ENCODE peak calls at places on chromosomes 2 and 18, in ten cellular contexts. Z, N, I, M, B, H, E, W, Q and V are unnamed samples.

GRCh38 chr2:169012812-169013627 is 18.1 kb downstream of the ABCB11 start:
- DNase-seq in Z (no peak), N (no peak), I (no peak), M (peak; percentile 88), B (no peak), H (no peak), E (no peak), W (no peak), Q (no peak), V (no peak)

GRCh38 chr2:54416938-54417337 is 39.2 kb upstream of the SPTBN1 start:
- DNase-seq in Z (no peak), N (no peak), I (no peak), M (no peak), B (no peak), H (no peak), E (no peak), W (no peak), Q (no peak), V (no peak)

GRCh38 chr2:172261292-172261691 is 158.6 kb upstream of the DLX2 start:
- DNase-seq in Z (no peak), N (no peak), I (peak; percentile 40), M (no peak), B (peak; percentile 90), H (no peak), E (peak; percentile 19), W (no peak), Q (no peak), V (no peak)

GRCh38 chr18:8117008-8117376 is 492.2 kb upstream of the RAB12 start:
- DNase-seq in Z (no peak), N (no peak), I (peak; percentile 64), M (no peak), B (no peak), H (no peak), E (no peak), W (no peak), Q (no peak), V (no peak)

GRCh38 chr2:85886141-85886540 is 2.6 kb downstream of the ST3GAL5 start:
- DNase-seq in Z (no peak), N (no peak), I (no peak), M (no peak), B (no peak), H (no peak), E (no peak), W (no peak), Q (no peak), V (no peak)

GRCh38 chr2:53970095-53970897 is 497 bp downstream of the PSME4 start:
- DNase-seq in Z (peak; percentile 54), N (peak; percentile 58), I (peak; percentile 70), M (peak; percentile 63), B (peak; percentile 57), H (peak; percentile 44), E (peak; percentile 30), W (no peak), Q (no peak), V (peak; percentile 52)

GRCh38 chr2:60553496-60553991 is at the start of gene BCL11A:
- DNase-seq in Z (peak; percentile 40), N (peak; percentile 89), I (peak; percentile 84), M (peak; percentile 74), B (peak; percentile 78), H (peak; percentile 35), E (peak; percentile 91), W (peak; percentile 57), Q (no peak), V (peak; percentile 75)

GRCh38 chr2:203534486-203535077 is 519 bp downstream of the RAPH1 start:
- DNase-seq in Z (peak; percentile 51), N (no peak), I (peak; percentile 59), M (no peak), B (peak; percentile 39), H (peak; percentile 12), E (no peak), W (no peak), Q (no peak), V (peak; percentile 65)

GRCh38 chr2:45904267-45904921 is 252.9 kb downstream of the PRKCE start:
- DNase-seq in Z (no peak), N (no peak), I (peak; percentile 86), M (no peak), B (no peak), H (no peak), E (peak; percentile 31), W (no peak), Q (no peak), V (no peak)

GRCh38 chr18:27382477-27383216 is 197.5 kb upstream of the CHST9 start:
- DNase-seq in Z (no peak), N (no peak), I (no peak), M (no peak), B (no peak), H (no peak), E (no peak), W (no peak), Q (no peak), V (no peak)

GRCh38 chr2:229922449-229923386 is at the start of gene FBXO36:
- DNase-seq in Z (peak; percentile 77), N (peak; percentile 93), I (peak; percentile 94), M (no peak), B (no peak), H (peak; percentile 65), E (peak; percentile 44), W (peak; percentile 80), Q (no peak), V (peak; percentile 60)

GRCh38 chr2:235324324-235324723 is 169.5 kb upstream of the AGAP1 start:
- DNase-seq in Z (no peak), N (peak; percentile 31), I (no peak), M (no peak), B (no peak), H (no peak), E (no peak), W (no peak), Q (no peak), V (no peak)

DNA sequence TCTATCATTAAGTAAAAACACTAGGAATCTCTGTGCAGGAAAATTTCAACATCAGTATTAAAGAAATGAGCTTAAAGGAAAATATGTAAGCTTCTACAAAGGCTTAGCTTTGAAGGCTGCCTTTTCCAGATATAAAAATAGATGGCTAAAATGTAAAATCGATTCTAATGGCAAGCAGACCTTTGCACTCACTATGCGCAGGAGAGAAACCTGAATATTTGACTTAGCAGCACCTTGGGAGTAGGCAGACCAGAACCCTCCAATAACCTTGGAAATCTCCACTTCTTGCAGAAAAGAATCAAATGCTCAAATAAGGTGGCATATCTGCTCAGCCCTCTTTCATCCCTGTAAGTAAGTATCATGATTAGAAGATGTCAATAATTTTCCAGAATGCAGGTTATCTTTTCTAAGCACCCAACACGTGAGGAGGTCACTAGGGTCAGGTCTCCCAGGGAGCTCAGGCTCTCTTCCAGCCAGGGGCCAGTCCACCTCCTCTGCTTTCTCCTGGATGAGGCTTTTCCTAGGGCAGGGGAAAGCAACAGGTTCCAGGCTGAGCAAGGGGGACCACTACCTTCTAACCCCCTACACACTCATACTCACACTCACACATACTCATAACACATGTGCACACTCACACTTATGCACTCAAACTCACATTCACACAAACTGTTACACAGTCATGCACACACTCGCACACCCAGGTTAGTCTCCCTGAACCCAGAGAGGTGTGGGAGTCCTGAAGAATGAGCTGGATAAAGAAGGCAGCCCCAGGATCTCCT is 3.8 kb downstream of the PIEZO2 start:
- DNase-seq in Z (no peak), N (no peak), I (no peak), M (no peak), B (no peak), H (no peak), E (no peak), W (no peak), Q (no peak), V (no peak)
- TF ChIP-seq EZH2 in Z (no peak), N (no peak), I (no peak), M (no peak), B (no peak), H (no peak), E (no peak), W (no peak), Q (no peak), V (no peak)

DNA sequence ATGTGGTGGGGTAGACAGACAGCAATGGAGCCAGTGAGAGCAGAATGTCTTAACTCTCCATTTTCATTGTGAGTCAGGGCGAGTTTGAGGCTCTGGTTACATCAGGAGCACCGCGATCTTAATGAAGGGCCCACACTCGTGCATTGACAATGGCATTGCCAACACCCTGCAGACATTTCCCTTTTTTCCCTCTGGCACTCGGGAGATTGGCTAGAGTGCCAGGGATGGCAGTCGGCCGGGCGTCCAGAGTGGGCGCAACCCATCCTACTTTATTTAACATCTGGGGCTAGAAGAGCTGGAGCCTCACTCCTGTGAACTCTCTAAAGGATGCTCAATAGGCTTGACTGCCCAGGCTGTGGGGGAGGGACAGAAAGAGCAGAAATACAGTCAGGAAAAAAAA is 9.7 kb downstream of the PROKR1 start:
- DNase-seq in Z (no peak), N (no peak), I (no peak), M (no peak), B (no peak), H (no peak), E (peak; percentile 13), W (no peak), Q (no peak), V (no peak)
- H3K27me3 ChIP-seq in Z (no peaks in the 10 kb centered on the region), N (peaks cover 6% of the 10 kb centered on the region), I (peaks cover 36% of the 10 kb centered on the region), M (peaks cover 31% of the 10 kb centered on the region), B (peaks cover 6% of the 10 kb centered on the region), H (no peaks in the 10 kb centered on the region), E (peaks cover 15% of the 10 kb centered on the region), W (peaks cover 17% of the 10 kb centered on the region), Q (no peaks in the 10 kb centered on the region), V (no peaks in the 10 kb centered on the region)

GRCh38 chr2:232422051-232422450 is 15.4 kb downstream of the ALPG start:
- DNase-seq in Z (no peak), N (no peak), I (no peak), M (no peak), B (no peak), H (no peak), E (no peak), W (no peak), Q (no peak), V (no peak)

GRCh38 chr2:232420073-232420454 is 13.4 kb downstream of the ALPG start:
- DNase-seq in Z (no peak), N (no peak), I (no peak), M (no peak), B (no peak), H (no peak), E (no peak), W (no peak), Q (no peak), V (no peak)

GRCh38 chr2:232421189-232421785 is 14.6 kb downstream of the ALPG start:
- DNase-seq in Z (no peak), N (no peak), I (no peak), M (no peak), B (no peak), H (no peak), E (no peak), W (peak; percentile 32), Q (no peak), V (no peak)

GRCh38 chr2:232419245-232420072 is 12.8 kb downstream of the ALPG start:
- DNase-seq in Z (no peak), N (no peak), I (no peak), M (no peak), B (no peak), H (no peak), E (no peak), W (no peak), Q (no peak), V (no peak)

GRCh38 chr2:232420463-232421188 is 14.0 kb downstream of the ALPG start:
- DNase-seq in Z (no peak), N (peak; percentile 79), I (peak; percentile 42), M (no peak), B (peak; percentile 34), H (peak; percentile 16), E (peak; percentile 3), W (no peak), Q (no peak), V (no peak)
- TF ChIP-seq EZH2 in Z (peak; percentile 92), N (peak; percentile 70), I (peak; percentile 89), M (peak; percentile 57), B (peak; percentile 8), H (no peak), E (peak; percentile 81), W (no peak), Q (no peak), V (no peak)

GRCh38 chr2:217216982-217217381 is 357.1 kb upstream of the TNP1 start:
- DNase-seq in Z (no peak), N (no peak), I (no peak), M (no peak), B (no peak), H (no peak), E (no peak), W (no peak), Q (no peak), V (no peak)
- H3K27me3 ChIP-seq in Z (no peaks in the 10 kb centered on the region), N (no peaks in the 10 kb centered on the region), I (no peaks in the 10 kb centered on the region), M (no peaks in the 10 kb centered on the region), B (no peaks in the 10 kb centered on the region), H (peaks cover 1% of the 10 kb centered on the region), E (no peaks in the 10 kb centered on the region), W (peaks cover 56% of the 10 kb centered on the region), Q (no peaks in the 10 kb centered on the region), V (peaks cover 13% of the 10 kb centered on the region)